ENCODE peak calls at places on chromosomes 2 and 18, in nine cellular contexts. One of them, this sample, is unnamed.

GRCh38 chr2:24926602-24927252 is 6.7 kb upstream of the ADCY3 start:
- DNase-seq in CD4-positive, CD25-positive, alpha-beta regulatory T cell: no peak
- DNase-seq in brain microvascular endothelial cell: no peak
- DNase-seq in breast epithelium: peak
- DNase-seq in Peyer's patch: peak
- DNase-seq in AG09309: no peak
- DNase-seq in tibial nerve: peak
- DNase-seq in prostate gland: no peak
- DNase-seq in adrenal gland: peak
- DNase-seq in this sample: peak

GRCh38 chr2:111632661-111633060 is 251.3 kb downstream of the ANAPC1 start:
- DNase-seq in CD4-positive, CD25-positive, alpha-beta regulatory T cell: no peak
- DNase-seq in brain microvascular endothelial cell: no peak
- DNase-seq in breast epithelium: no peak
- DNase-seq in Peyer's patch: no peak
- DNase-seq in AG09309: no peak
- DNase-seq in tibial nerve: no peak
- DNase-seq in prostate gland: no peak
- DNase-seq in adrenal gland: no peak
- DNase-seq in this sample: no peak

GRCh38 chr2:48277153-48277552 is 252.8 kb upstream of the STON1 start:
- DNase-seq in CD4-positive, CD25-positive, alpha-beta regulatory T cell: no peak
- DNase-seq in brain microvascular endothelial cell: no peak
- DNase-seq in breast epithelium: no peak
- DNase-seq in Peyer's patch: no peak
- DNase-seq in AG09309: no peak
- DNase-seq in tibial nerve: no peak
- DNase-seq in prostate gland: no peak
- DNase-seq in adrenal gland: no peak
- DNase-seq in this sample: no peak

GRCh38 chr2:182432051-182432450 is 5.2 kb upstream of the PDE1A start:
- DNase-seq in CD4-positive, CD25-positive, alpha-beta regulatory T cell: no peak
- DNase-seq in brain microvascular endothelial cell: no peak
- DNase-seq in breast epithelium: no peak
- DNase-seq in Peyer's patch: no peak
- DNase-seq in AG09309: no peak
- DNase-seq in tibial nerve: no peak
- DNase-seq in prostate gland: no peak
- DNase-seq in adrenal gland: no peak
- DNase-seq in this sample: no peak

GRCh38 chr2:217452928-217453327 is 549.9 kb downstream of the TNS1 start:
- DNase-seq in CD4-positive, CD25-positive, alpha-beta regulatory T cell: no peak
- DNase-seq in brain microvascular endothelial cell: no peak
- DNase-seq in breast epithelium: no peak
- DNase-seq in Peyer's patch: no peak
- DNase-seq in AG09309: no peak
- DNase-seq in tibial nerve: no peak
- DNase-seq in prostate gland: no peak
- DNase-seq in adrenal gland: no peak
- DNase-seq in this sample: no peak

GRCh38 chr2:188600536-188601210 is 309.0 kb downstream of the GULP1 start:
- DNase-seq in CD4-positive, CD25-positive, alpha-beta regulatory T cell: no peak
- DNase-seq in brain microvascular endothelial cell: peak
- DNase-seq in breast epithelium: no peak
- DNase-seq in Peyer's patch: no peak
- DNase-seq in AG09309: no peak
- DNase-seq in tibial nerve: no peak
- DNase-seq in prostate gland: no peak
- DNase-seq in adrenal gland: no peak
- DNase-seq in this sample: no peak

GRCh38 chr18:76490040-76490439 is 5.0 kb downstream of the ZNF516 start:
- DNase-seq in CD4-positive, CD25-positive, alpha-beta regulatory T cell: no peak
- DNase-seq in brain microvascular endothelial cell: no peak
- DNase-seq in breast epithelium: no peak
- DNase-seq in Peyer's patch: no peak
- DNase-seq in AG09309: no peak
- DNase-seq in tibial nerve: no peak
- DNase-seq in prostate gland: no peak
- DNase-seq in adrenal gland: no peak
- DNase-seq in this sample: no peak

GRCh38 chr18:55419939-55420664 is 167.9 kb downstream of the TCF4 start:
- DNase-seq in CD4-positive, CD25-positive, alpha-beta regulatory T cell: no peak
- DNase-seq in brain microvascular endothelial cell: no peak
- DNase-seq in breast epithelium: no peak
- DNase-seq in Peyer's patch: no peak
- DNase-seq in AG09309: no peak
- DNase-seq in tibial nerve: no peak
- DNase-seq in prostate gland: no peak
- DNase-seq in adrenal gland: no peak
- DNase-seq in this sample: peak

GRCh38 chr2:227322530-227323190 is 2.4 kb upstream of the MFF start:
- DNase-seq in CD4-positive, CD25-positive, alpha-beta regulatory T cell: no peak
- DNase-seq in brain microvascular endothelial cell: no peak
- DNase-seq in breast epithelium: no peak
- DNase-seq in Peyer's patch: no peak
- DNase-seq in AG09309: no peak
- DNase-seq in tibial nerve: no peak
- DNase-seq in prostate gland: no peak
- DNase-seq in adrenal gland: no peak
- DNase-seq in this sample: no peak
- H3K4me3 ChIP-seq in CD4-positive, CD25-positive, alpha-beta regulatory T cell: no peak
- H3K4me3 ChIP-seq in brain microvascular endothelial cell: no peak
- H3K4me3 ChIP-seq in breast epithelium: no peak
- H3K4me3 ChIP-seq in Peyer's patch: no peak
- H3K4me3 ChIP-seq in AG09309: no peak
- H3K4me3 ChIP-seq in tibial nerve: no peak
- H3K4me3 ChIP-seq in prostate gland: no peak
- H3K4me3 ChIP-seq in adrenal gland: no peak
- H3K4me3 ChIP-seq in this sample: no peak

GRCh38 chr2:88051792-88052191 is 3.8 kb downstream of the KRCC1 start:
- DNase-seq in CD4-positive, CD25-positive, alpha-beta regulatory T cell: no peak
- DNase-seq in brain microvascular endothelial cell: no peak
- DNase-seq in breast epithelium: no peak
- DNase-seq in Peyer's patch: no peak
- DNase-seq in AG09309: no peak
- DNase-seq in tibial nerve: no peak
- DNase-seq in prostate gland: no peak
- DNase-seq in adrenal gland: no peak
- DNase-seq in this sample: no peak

GRCh38 chr2:88055436-88056128 is at the start of gene KRCC1:
- DNase-seq in CD4-positive, CD25-positive, alpha-beta regulatory T cell: peak
- DNase-seq in brain microvascular endothelial cell: peak
- DNase-seq in breast epithelium: peak
- DNase-seq in Peyer's patch: peak
- DNase-seq in AG09309: peak
- DNase-seq in tibial nerve: peak
- DNase-seq in prostate gland: peak
- DNase-seq in adrenal gland: peak
- DNase-seq in this sample: peak

GRCh38 chr2:88054300-88055048 is 1.1 kb downstream of the KRCC1 start:
- DNase-seq in CD4-positive, CD25-positive, alpha-beta regulatory T cell: peak
- DNase-seq in brain microvascular endothelial cell: peak
- DNase-seq in breast epithelium: no peak
- DNase-seq in Peyer's patch: peak
- DNase-seq in AG09309: no peak
- DNase-seq in tibial nerve: no peak
- DNase-seq in prostate gland: no peak
- DNase-seq in adrenal gland: peak
- DNase-seq in this sample: no peak

GRCh38 chr2:88055049-88055435 is 541 bp downstream of the KRCC1 start:
- DNase-seq in CD4-positive, CD25-positive, alpha-beta regulatory T cell: no peak
- DNase-seq in brain microvascular endothelial cell: peak
- DNase-seq in breast epithelium: no peak
- DNase-seq in Peyer's patch: no peak
- DNase-seq in AG09309: no peak
- DNase-seq in tibial nerve: peak
- DNase-seq in prostate gland: no peak
- DNase-seq in adrenal gland: no peak
- DNase-seq in this sample: peak

DNA sequence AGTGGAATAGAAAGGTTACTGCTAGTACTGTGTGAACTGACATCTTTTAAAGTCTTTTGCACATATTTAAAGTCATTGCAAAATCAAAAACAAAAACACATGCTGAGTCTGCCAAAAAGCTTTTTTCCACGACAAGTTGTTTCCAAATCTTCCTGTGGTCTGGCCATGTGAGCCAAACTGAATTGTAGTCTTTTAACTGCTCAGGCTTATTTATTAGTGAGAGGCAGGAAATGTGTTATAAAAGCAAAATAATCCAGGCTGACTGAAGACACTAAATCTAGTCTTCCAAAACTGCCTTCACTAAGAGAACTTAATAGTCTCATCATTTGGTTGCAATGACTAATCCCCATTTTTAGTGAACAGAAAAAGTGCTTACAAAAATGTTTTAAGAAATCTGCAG is 2.3 kb downstream of the KRCC1 start:
- DNase-seq in CD4-positive, CD25-positive, alpha-beta regulatory T cell: no peak
- DNase-seq in brain microvascular endothelial cell: no peak
- DNase-seq in breast epithelium: no peak
- DNase-seq in Peyer's patch: no peak
- DNase-seq in AG09309: peak
- DNase-seq in tibial nerve: peak
- DNase-seq in prostate gland: no peak
- DNase-seq in adrenal gland: peak
- DNase-seq in this sample: no peak
- H3K4me3 ChIP-seq in CD4-positive, CD25-positive, alpha-beta regulatory T cell: peak
- H3K4me3 ChIP-seq in brain microvascular endothelial cell: no peak
- H3K4me3 ChIP-seq in breast epithelium: no peak
- H3K4me3 ChIP-seq in Peyer's patch: no peak
- H3K4me3 ChIP-seq in AG09309: no peak
- H3K4me3 ChIP-seq in tibial nerve: no peak
- H3K4me3 ChIP-seq in prostate gland: no peak
- H3K4me3 ChIP-seq in adrenal gland: no peak
- H3K4me3 ChIP-seq in this sample: no peak

GRCh38 chr2:168211664-168212163 is 35.7 kb downstream of the STK39 start:
- DNase-seq in CD4-positive, CD25-positive, alpha-beta regulatory T cell: no peak
- DNase-seq in brain microvascular endothelial cell: no peak
- DNase-seq in breast epithelium: no peak
- DNase-seq in Peyer's patch: no peak
- DNase-seq in AG09309: no peak
- DNase-seq in tibial nerve: no peak
- DNase-seq in prostate gland: no peak
- DNase-seq in adrenal gland: no peak
- DNase-seq in this sample: no peak

GRCh38 chr2:168212167-168212566 is 35.2 kb downstream of the STK39 start:
- DNase-seq in CD4-positive, CD25-positive, alpha-beta regulatory T cell: peak
- DNase-seq in brain microvascular endothelial cell: no peak
- DNase-seq in breast epithelium: no peak
- DNase-seq in Peyer's patch: no peak
- DNase-seq in AG09309: no peak
- DNase-seq in tibial nerve: no peak
- DNase-seq in prostate gland: no peak
- DNase-seq in adrenal gland: no peak
- DNase-seq in this sample: no peak

GRCh38 chr2:168212866-168213265 is 34.5 kb downstream of the STK39 start:
- DNase-seq in CD4-positive, CD25-positive, alpha-beta regulatory T cell: no peak
- DNase-seq in brain microvascular endothelial cell: no peak
- DNase-seq in breast epithelium: no peak
- DNase-seq in Peyer's patch: no peak
- DNase-seq in AG09309: no peak
- DNase-seq in tibial nerve: no peak
- DNase-seq in prostate gland: no peak
- DNase-seq in adrenal gland: no peak
- DNase-seq in this sample: peak

GRCh38 chr2:168210216-168210897 is 37.0 kb downstream of the STK39 start:
- DNase-seq in CD4-positive, CD25-positive, alpha-beta regulatory T cell: no peak
- DNase-seq in brain microvascular endothelial cell: no peak
- DNase-seq in breast epithelium: no peak
- DNase-seq in Peyer's patch: no peak
- DNase-seq in AG09309: no peak
- DNase-seq in tibial nerve: no peak
- DNase-seq in prostate gland: no peak
- DNase-seq in adrenal gland: no peak
- DNase-seq in this sample: no peak

GRCh38 chr2:168210898-168211570 is 36.4 kb downstream of the STK39 start:
- DNase-seq in CD4-positive, CD25-positive, alpha-beta regulatory T cell: no peak
- DNase-seq in brain microvascular endothelial cell: peak
- DNase-seq in breast epithelium: no peak
- DNase-seq in Peyer's patch: no peak
- DNase-seq in AG09309: peak
- DNase-seq in tibial nerve: no peak
- DNase-seq in prostate gland: peak
- DNase-seq in adrenal gland: no peak
- DNase-seq in this sample: peak
- H3K4me3 ChIP-seq in CD4-positive, CD25-positive, alpha-beta regulatory T cell: peak
- H3K4me3 ChIP-seq in brain microvascular endothelial cell: peak
- H3K4me3 ChIP-seq in breast epithelium: peak
- H3K4me3 ChIP-seq in Peyer's patch: no peak
- H3K4me3 ChIP-seq in AG09309: no peak
- H3K4me3 ChIP-seq in tibial nerve: no peak
- H3K4me3 ChIP-seq in prostate gland: no peak
- H3K4me3 ChIP-seq in adrenal gland: no peak
- H3K4me3 ChIP-seq in this sample: peak

GRCh38 chr2:73033142-73033765 is 38.3 kb downstream of the SFXN5 start:
- DNase-seq in CD4-positive, CD25-positive, alpha-beta regulatory T cell: no peak
- DNase-seq in brain microvascular endothelial cell: no peak
- DNase-seq in breast epithelium: no peak
- DNase-seq in Peyer's patch: no peak
- DNase-seq in AG09309: no peak
- DNase-seq in tibial nerve: no peak
- DNase-seq in prostate gland: no peak
- DNase-seq in adrenal gland: no peak
- DNase-seq in this sample: peak

GRCh38 chr2:73033766-73034381 is 37.6 kb downstream of the SFXN5 start:
- DNase-seq in CD4-positive, CD25-positive, alpha-beta regulatory T cell: no peak
- DNase-seq in brain microvascular endothelial cell: no peak
- DNase-seq in breast epithelium: no peak
- DNase-seq in Peyer's patch: no peak
- DNase-seq in AG09309: no peak
- DNase-seq in tibial nerve: no peak
- DNase-seq in prostate gland: no peak
- DNase-seq in adrenal gland: no peak
- DNase-seq in this sample: peak

GRCh38 chr2:73031095-73031678 is 40.3 kb downstream of the SFXN5 start:
- DNase-seq in CD4-positive, CD25-positive, alpha-beta regulatory T cell: no peak
- DNase-seq in brain microvascular endothelial cell: no peak
- DNase-seq in breast epithelium: no peak
- DNase-seq in Peyer's patch: no peak
- DNase-seq in AG09309: no peak
- DNase-seq in tibial nerve: no peak
- DNase-seq in prostate gland: no peak
- DNase-seq in adrenal gland: no peak
- DNase-seq in this sample: no peak

GRCh38 chr2:73032702-73033097 is 38.8 kb downstream of the SFXN5 start:
- DNase-seq in CD4-positive, CD25-positive, alpha-beta regulatory T cell: no peak
- DNase-seq in brain microvascular endothelial cell: no peak
- DNase-seq in breast epithelium: no peak
- DNase-seq in Peyer's patch: no peak
- DNase-seq in AG09309: no peak
- DNase-seq in tibial nerve: no peak
- DNase-seq in prostate gland: no peak
- DNase-seq in adrenal gland: no peak
- DNase-seq in this sample: no peak

DNA sequence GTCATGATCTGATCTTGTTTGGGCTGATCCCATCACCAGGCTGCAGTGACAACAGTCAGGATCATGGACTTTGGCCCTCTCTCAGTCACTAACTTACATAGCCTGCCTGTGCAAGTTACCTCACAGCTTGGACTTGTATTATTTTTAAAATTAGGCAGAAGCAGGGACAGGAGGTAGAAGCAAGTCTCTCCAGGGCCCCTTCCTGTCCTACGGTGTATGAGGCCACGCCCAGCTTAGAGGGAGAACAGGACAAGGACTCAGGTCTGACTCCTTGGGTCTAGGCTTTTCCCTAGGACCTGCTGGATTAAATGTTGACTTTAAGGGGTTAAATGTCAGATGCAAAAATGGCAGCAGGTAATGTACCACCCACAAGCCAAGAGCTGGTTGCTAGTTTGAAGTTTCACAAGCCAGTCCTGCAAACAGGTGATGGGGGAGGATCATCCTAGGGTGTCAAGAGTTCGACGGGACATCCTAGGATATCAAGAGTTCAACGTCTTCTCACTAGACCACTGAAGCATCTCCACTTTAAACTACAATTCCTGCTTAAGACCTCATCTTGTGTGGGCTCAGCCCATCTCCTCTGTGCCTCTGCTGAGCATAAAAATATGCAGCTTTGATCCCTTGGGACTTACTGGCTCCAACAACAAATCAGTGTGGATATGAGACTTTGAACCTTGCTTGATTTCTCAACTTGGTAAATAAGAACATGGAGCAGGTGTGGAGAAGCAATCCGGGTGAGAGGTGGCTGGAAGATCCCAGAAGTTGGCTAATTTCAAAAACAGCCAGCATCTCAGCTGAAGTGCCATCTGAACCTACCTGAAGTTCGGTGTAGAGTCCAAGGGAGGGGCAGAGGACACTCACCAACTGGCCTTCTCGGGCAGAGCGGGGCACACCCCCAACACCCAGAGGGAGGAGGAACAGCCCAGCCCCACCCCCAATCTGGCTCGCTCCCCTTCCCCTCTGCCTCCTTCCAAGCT is 39.5 kb downstream of the SFXN5 start:
- DNase-seq in CD4-positive, CD25-positive, alpha-beta regulatory T cell: no peak
- DNase-seq in brain microvascular endothelial cell: no peak
- DNase-seq in breast epithelium: no peak
- DNase-seq in Peyer's patch: peak
- DNase-seq in AG09309: no peak
- DNase-seq in tibial nerve: no peak
- DNase-seq in prostate gland: no peak
- DNase-seq in adrenal gland: no peak
- DNase-seq in this sample: no peak
- H3K4me3 ChIP-seq in CD4-positive, CD25-positive, alpha-beta regulatory T cell: no peak
- H3K4me3 ChIP-seq in brain microvascular endothelial cell: no peak
- H3K4me3 ChIP-seq in breast epithelium: no peak
- H3K4me3 ChIP-seq in Peyer's patch: no peak
- H3K4me3 ChIP-seq in AG09309: no peak
- H3K4me3 ChIP-seq in tibial nerve: no peak
- H3K4me3 ChIP-seq in prostate gland: no peak
- H3K4me3 ChIP-seq in adrenal gland: no peak
- H3K4me3 ChIP-seq in this sample: no peak

This sample was measured in epithelial cell of esophagus.